ENCODE peak calls at places on chromosomes 7 and 10, in five cellular contexts. One of them, this sample, is unnamed. For H3K27me3, the result is how much of the 10 kb centered on the place peaks cover.

GRCh38 chr7:69801729-69802688 is 203.7 kb downstream of the AUTS2 start:
- DNase-seq in CD4-positive, CD25-positive, alpha-beta regulatory T cell: no peak
- DNase-seq in hepatocyte: no peak
- DNase-seq in NT2/D1: no peak
- DNase-seq in dorsolateral prefrontal cortex: no peak
- DNase-seq in this sample: no peak

GRCh38 chr7:2927592-2927991 is 83.5 kb upstream of the GNA12 start:
- DNase-seq in dorsolateral prefrontal cortex: no peak
- DNase-seq in NT2/D1: no peak
- DNase-seq in CD4-positive, CD25-positive, alpha-beta regulatory T cell: no peak
- DNase-seq in hepatocyte: no peak
- DNase-seq in this sample: no peak

GRCh38 chr7:17408245-17408903 is 109.9 kb downstream of the AHR start:
- DNase-seq in hepatocyte: peak
- DNase-seq in dorsolateral prefrontal cortex: no peak
- DNase-seq in NT2/D1: no peak
- DNase-seq in CD4-positive, CD25-positive, alpha-beta regulatory T cell: no peak
- DNase-seq in this sample: peak

GRCh38 chr7:114519215-114519614 is 104.6 kb downstream of the FOXP2 start:
- DNase-seq in CD4-positive, CD25-positive, alpha-beta regulatory T cell: no peak
- DNase-seq in hepatocyte: no peak
- DNase-seq in dorsolateral prefrontal cortex: no peak
- DNase-seq in NT2/D1: no peak
- DNase-seq in this sample: peak

GRCh38 chr7:130292682-130293257 is at the start of gene CPA4:
- DNase-seq in CD4-positive, CD25-positive, alpha-beta regulatory T cell: no peak
- DNase-seq in NT2/D1: no peak
- DNase-seq in hepatocyte: no peak
- DNase-seq in dorsolateral prefrontal cortex: no peak
- DNase-seq in this sample: peak

GRCh38 chr10:35898722-35899485 is 256.8 kb upstream of the FZD8 start:
- DNase-seq in CD4-positive, CD25-positive, alpha-beta regulatory T cell: no peak
- DNase-seq in dorsolateral prefrontal cortex: no peak
- DNase-seq in hepatocyte: no peak
- DNase-seq in NT2/D1: no peak
- DNase-seq in this sample: peak

GRCh38 chr7:30869794-30870491 is 41.7 kb upstream of the AQP1 start:
- DNase-seq in CD4-positive, CD25-positive, alpha-beta regulatory T cell: no peak
- DNase-seq in hepatocyte: no peak
- DNase-seq in dorsolateral prefrontal cortex: no peak
- DNase-seq in NT2/D1: no peak
- DNase-seq in this sample: no peak

GRCh38 chr7:106111671-106112117 is 418 bp downstream of the SYPL1 start:
- DNase-seq in CD4-positive, CD25-positive, alpha-beta regulatory T cell: no peak
- DNase-seq in dorsolateral prefrontal cortex: peak
- DNase-seq in hepatocyte: peak
- DNase-seq in NT2/D1: no peak
- DNase-seq in this sample: no peak

GRCh38 chr10:78910021-78910420 is 158.7 kb upstream of the ZMIZ1 start:
- DNase-seq in dorsolateral prefrontal cortex: no peak
- DNase-seq in hepatocyte: no peak
- DNase-seq in NT2/D1: no peak
- DNase-seq in CD4-positive, CD25-positive, alpha-beta regulatory T cell: no peak
- DNase-seq in this sample: no peak

GRCh38 chr7:69430502-69431145 is 167.7 kb upstream of the AUTS2 start:
- DNase-seq in NT2/D1: no peak
- DNase-seq in dorsolateral prefrontal cortex: no peak
- DNase-seq in hepatocyte: peak
- DNase-seq in CD4-positive, CD25-positive, alpha-beta regulatory T cell: no peak
- DNase-seq in this sample: peak

GRCh38 chr10:69629897-69630650 is at the start of gene FAM241B:
- DNase-seq in dorsolateral prefrontal cortex: peak
- DNase-seq in CD4-positive, CD25-positive, alpha-beta regulatory T cell: peak
- DNase-seq in hepatocyte: peak
- DNase-seq in NT2/D1: peak
- DNase-seq in this sample: no peak

GRCh38 chr10:78981970-78982281 is 86.8 kb upstream of the ZMIZ1 start:
- DNase-seq in NT2/D1: no peak
- DNase-seq in hepatocyte: no peak
- DNase-seq in CD4-positive, CD25-positive, alpha-beta regulatory T cell: no peak
- DNase-seq in dorsolateral prefrontal cortex: peak
- DNase-seq in this sample: no peak

GRCh38 chr10:84818956-84819355 is 490.6 kb downstream of the CCSER2 start:
- DNase-seq in CD4-positive, CD25-positive, alpha-beta regulatory T cell: no peak
- DNase-seq in dorsolateral prefrontal cortex: no peak
- DNase-seq in NT2/D1: no peak
- DNase-seq in hepatocyte: no peak
- DNase-seq in this sample: peak

GRCh38 chr10:59633063-59633462 is 76.6 kb downstream of the SLC16A9 start:
- DNase-seq in CD4-positive, CD25-positive, alpha-beta regulatory T cell: no peak
- DNase-seq in hepatocyte: no peak
- DNase-seq in dorsolateral prefrontal cortex: no peak
- DNase-seq in NT2/D1: no peak
- DNase-seq in this sample: no peak

DNA sequence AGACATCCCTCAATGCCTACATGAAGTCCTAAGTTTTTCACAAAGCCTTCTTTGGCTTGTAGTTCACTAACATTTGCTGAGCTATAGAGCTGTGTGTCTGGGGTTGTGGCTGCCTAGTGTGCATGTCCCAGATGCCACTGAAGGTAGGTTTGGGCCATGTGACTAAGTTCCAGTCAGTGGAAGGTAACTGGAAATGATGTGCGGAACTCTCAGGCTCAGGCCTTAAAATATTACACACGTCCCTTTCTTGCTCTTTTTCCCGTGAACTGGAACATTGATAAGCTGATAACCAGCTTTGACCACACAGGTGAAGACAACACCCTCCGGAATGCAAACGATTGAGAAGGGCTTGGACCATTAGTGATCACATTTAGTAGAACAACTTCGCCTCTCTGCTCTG is 358.1 kb downstream of the GATA3 start:
- DNase-seq in dorsolateral prefrontal cortex: no peak
- DNase-seq in hepatocyte: no peak
- DNase-seq in CD4-positive, CD25-positive, alpha-beta regulatory T cell: no peak
- DNase-seq in NT2/D1: no peak
- DNase-seq in this sample: no peak
- H3K4me3 ChIP-seq in dorsolateral prefrontal cortex: no peak
- H3K4me3 ChIP-seq in hepatocyte: no peak
- H3K4me3 ChIP-seq in CD4-positive, CD25-positive, alpha-beta regulatory T cell: no peak
- H3K4me3 ChIP-seq in NT2/D1: no peak
- H3K4me3 ChIP-seq in this sample: no peak

DNA sequence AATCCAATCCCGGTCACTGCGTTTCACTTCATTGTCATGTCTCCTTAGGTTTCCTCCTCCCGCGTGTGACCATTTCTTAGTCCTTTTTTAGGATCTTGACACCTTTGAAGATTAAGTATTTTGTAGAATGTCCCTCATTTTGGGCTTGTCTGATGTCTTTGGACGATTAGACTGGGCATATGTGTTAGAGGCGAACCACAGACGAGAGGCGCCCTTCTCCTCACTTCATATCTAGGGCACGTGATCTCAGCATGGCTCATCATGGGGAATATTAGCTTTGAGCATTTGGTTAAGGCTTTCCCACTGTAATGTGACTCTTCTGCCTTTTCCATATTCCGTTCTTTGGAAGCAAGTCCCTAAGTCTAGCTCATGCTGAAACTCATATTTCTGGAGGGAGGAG is 59.0 kb downstream of the KCNH2 start:
- DNase-seq in NT2/D1: no peak
- DNase-seq in dorsolateral prefrontal cortex: no peak
- DNase-seq in CD4-positive, CD25-positive, alpha-beta regulatory T cell: no peak
- DNase-seq in hepatocyte: no peak
- DNase-seq in this sample: no peak
- H3K27me3 ChIP-seq in NT2/D1: under half
- H3K27me3 ChIP-seq in dorsolateral prefrontal cortex: under half
- H3K27me3 ChIP-seq in CD4-positive, CD25-positive, alpha-beta regulatory T cell: under half
- H3K27me3 ChIP-seq in hepatocyte: under half
- H3K27me3 ChIP-seq in this sample: under half

GRCh38 chr10:122390271-122390670 is 15.8 kb downstream of the PLEKHA1 start:
- DNase-seq in CD4-positive, CD25-positive, alpha-beta regulatory T cell: no peak
- DNase-seq in hepatocyte: no peak
- DNase-seq in dorsolateral prefrontal cortex: no peak
- DNase-seq in NT2/D1: no peak
- DNase-seq in this sample: no peak
- H3K4me3 ChIP-seq in CD4-positive, CD25-positive, alpha-beta regulatory T cell: no peak
- H3K4me3 ChIP-seq in hepatocyte: no peak
- H3K4me3 ChIP-seq in dorsolateral prefrontal cortex: no peak
- H3K4me3 ChIP-seq in NT2/D1: no peak
- H3K4me3 ChIP-seq in this sample: no peak

DNA sequence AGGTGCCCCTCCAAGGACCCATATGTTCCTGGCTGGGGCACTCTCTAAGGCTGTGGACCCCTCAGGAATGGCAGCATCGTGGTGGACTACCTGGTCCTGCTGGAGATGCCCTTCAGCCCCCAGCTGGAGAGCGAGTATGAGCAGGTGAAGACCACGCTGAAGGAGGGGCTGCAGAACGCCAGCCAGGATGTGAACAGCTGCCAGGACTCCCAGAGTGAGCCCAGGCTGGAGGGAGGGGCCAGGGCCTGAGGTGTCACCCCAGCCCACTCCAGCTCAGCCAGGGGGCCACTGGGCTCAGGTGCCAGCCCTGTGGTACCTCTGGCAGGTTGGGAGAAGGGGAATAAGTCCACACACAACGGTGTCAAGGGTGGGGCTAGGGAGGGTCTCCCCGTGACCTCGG is 4.7 kb upstream of the MUC12 start:
- DNase-seq in hepatocyte: no peak
- DNase-seq in dorsolateral prefrontal cortex: no peak
- DNase-seq in CD4-positive, CD25-positive, alpha-beta regulatory T cell: no peak
- DNase-seq in NT2/D1: no peak
- DNase-seq in this sample: no peak
- H3K27me3 ChIP-seq in hepatocyte: half or more
- H3K27me3 ChIP-seq in dorsolateral prefrontal cortex: half or more
- H3K27me3 ChIP-seq in CD4-positive, CD25-positive, alpha-beta regulatory T cell: under half
- H3K27me3 ChIP-seq in NT2/D1: under half
- H3K27me3 ChIP-seq in this sample: under half

DNA sequence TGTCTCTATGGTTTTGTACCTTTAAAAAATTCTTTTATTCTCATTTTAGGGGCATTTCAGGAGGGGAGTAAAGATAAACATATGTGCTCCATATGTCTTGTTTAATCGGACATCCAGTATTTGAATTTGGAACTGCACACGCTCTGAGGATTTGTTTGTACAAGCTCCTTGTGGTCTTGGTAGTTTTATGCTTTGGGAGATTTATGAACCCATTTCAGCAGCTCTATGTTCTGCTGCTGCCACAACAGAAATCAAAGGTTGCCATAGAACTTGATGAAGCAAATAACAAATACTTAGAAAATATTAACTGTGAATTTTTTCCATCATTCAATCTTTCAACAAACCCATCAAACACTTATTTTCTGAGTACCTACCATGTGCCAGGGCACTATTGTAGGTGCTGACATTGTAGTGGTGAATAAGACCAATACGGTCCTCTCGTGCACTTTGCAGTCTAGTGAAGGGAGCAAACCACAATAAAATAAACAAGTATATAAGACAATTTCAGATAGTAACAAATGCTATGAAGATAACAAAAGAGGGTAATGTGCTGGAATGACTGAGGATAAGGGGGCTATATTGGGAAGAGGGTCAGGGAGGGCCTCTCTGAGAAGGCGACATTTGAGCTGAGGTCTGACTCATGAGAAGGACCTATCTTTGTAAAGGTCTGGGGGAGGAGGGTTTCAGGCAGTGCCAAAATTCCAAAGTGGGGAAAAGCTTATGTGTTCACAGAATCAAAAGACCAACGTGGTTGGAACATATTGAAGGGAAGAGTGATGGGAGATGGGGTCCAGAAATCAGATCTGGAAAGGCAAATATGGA is 30.4 kb downstream of the MYPN start:
- DNase-seq in hepatocyte: no peak
- DNase-seq in CD4-positive, CD25-positive, alpha-beta regulatory T cell: no peak
- DNase-seq in dorsolateral prefrontal cortex: no peak
- DNase-seq in NT2/D1: no peak
- DNase-seq in this sample: peak
- H3K4me3 ChIP-seq in hepatocyte: no peak
- H3K4me3 ChIP-seq in CD4-positive, CD25-positive, alpha-beta regulatory T cell: no peak
- H3K4me3 ChIP-seq in dorsolateral prefrontal cortex: no peak
- H3K4me3 ChIP-seq in NT2/D1: no peak
- H3K4me3 ChIP-seq in this sample: no peak

DNA sequence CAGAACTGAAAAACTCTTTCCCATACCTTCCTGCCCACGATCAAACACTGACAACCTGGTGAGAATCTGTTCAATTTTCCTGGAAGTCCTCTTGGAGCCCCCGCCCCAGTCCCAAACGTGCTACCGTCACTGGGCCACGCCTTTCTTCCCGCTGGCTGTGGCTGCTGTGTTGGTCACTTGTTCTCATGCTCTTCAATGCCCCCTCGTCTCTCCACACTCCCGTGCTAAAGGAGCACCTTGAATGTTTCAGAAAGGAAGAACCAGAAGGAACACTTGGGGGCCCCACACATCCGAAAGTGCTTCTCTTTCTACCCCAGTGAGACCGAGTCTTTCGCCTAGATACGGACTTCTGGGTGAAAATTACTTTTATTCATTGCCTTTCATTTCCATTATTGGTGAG is 215.1 kb downstream of the DIP2C start:
- DNase-seq in NT2/D1: no peak
- DNase-seq in dorsolateral prefrontal cortex: no peak
- DNase-seq in hepatocyte: no peak
- DNase-seq in CD4-positive, CD25-positive, alpha-beta regulatory T cell: no peak
- DNase-seq in this sample: no peak
- H3K27me3 ChIP-seq in NT2/D1: under half
- H3K27me3 ChIP-seq in dorsolateral prefrontal cortex: under half
- H3K27me3 ChIP-seq in hepatocyte: under half
- H3K27me3 ChIP-seq in CD4-positive, CD25-positive, alpha-beta regulatory T cell: under half
- H3K27me3 ChIP-seq in this sample: under half

DNA sequence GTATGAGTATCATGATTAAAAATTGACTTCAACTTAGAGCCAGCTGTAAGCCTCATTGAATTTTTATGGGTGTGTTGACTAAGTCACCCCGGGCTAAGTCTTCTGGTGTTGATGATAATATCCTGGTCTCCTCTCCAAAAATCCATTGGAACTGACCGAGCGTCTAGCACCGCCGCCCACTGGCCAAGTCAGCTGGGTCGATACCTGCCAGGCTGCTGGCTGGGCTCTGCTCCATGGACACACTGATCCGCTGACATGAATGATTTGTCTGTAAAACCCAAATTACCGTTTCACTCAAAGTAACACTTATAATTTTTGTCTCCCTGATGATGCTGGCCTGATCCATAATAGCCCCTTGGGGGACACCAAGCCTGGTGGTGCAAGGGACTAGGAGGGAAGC is 131.1 kb upstream of the PPP2R2D start:
- DNase-seq in hepatocyte: no peak
- DNase-seq in NT2/D1: no peak
- DNase-seq in dorsolateral prefrontal cortex: no peak
- DNase-seq in CD4-positive, CD25-positive, alpha-beta regulatory T cell: no peak
- DNase-seq in this sample: no peak
- H3K4me3 ChIP-seq in hepatocyte: no peak
- H3K4me3 ChIP-seq in NT2/D1: no peak
- H3K4me3 ChIP-seq in dorsolateral prefrontal cortex: no peak
- H3K4me3 ChIP-seq in CD4-positive, CD25-positive, alpha-beta regulatory T cell: no peak
- H3K4me3 ChIP-seq in this sample: no peak